ENCODE peak calls at places on chromosomes 6 and 20, in four cellular contexts. H, C, A and O are unnamed samples.

GRCh38 chr6:169406034-169406433 is 152.4 kb upstream of the THBS2 start:
- DNase-seq in C (no peak), H (no peak), A (no peak), O (no peak)

GRCh38 chr20:3935956-3936340 is 46.8 kb downstream of the PANK2 start:
- DNase-seq in C (no peak), H (no peak), A (no peak), O (no peak)

GRCh38 chr6:34462561-34462971 is 3.3 kb upstream of the PACSIN1 start:
- DNase-seq in A (no peak), C (peak; percentile 54), H (no peak), O (peak; percentile 80)

GRCh38 chr6:165049362-165049761 is 260.0 kb downstream of the C6orf118 start:
- DNase-seq in A (no peak), C (peak; percentile 82), H (no peak), O (peak; percentile 56)

GRCh38 chr6:7528565-7528964 is 12.9 kb upstream of the DSP start:
- DNase-seq in A (no peak), C (no peak), H (no peak), O (no peak)

GRCh38 chr20:24870876-24871275 is 78.2 kb upstream of the CST7 start:
- DNase-seq in C (peak; percentile 51), A (no peak), H (no peak), O (no peak)

GRCh38 chr20:24909086-24909780 is 39.8 kb upstream of the CST7 start:
- DNase-seq in A (no peak), H (no peak), C (no peak), O (no peak)

GRCh38 chr6:38169826-38170526 is 350.4 kb downstream of the ZFAND3 start:
- DNase-seq in A (no peak), H (no peak), C (no peak), O (no peak)

GRCh38 chr20:45621593-45621992 is 7.9 kb upstream of the WFDC10A start:
- DNase-seq in H (no peak), A (no peak), C (no peak), O (peak; percentile 10)

GRCh38 chr6:23454090-23454998 is 671.7 kb upstream of the NRSN1 start:
- DNase-seq in H (no peak), A (no peak), C (no peak), O (no peak)

GRCh38 chr6:159304641-159305040 is 135.4 kb downstream of the FNDC1 start:
- DNase-seq in A (no peak), C (no peak), H (no peak), O (no peak)

GRCh38 chr20:34990661-34991214 is 35.1 kb downstream of the MYH7B start:
- DNase-seq in H (no peak), C (no peak), A (no peak), O (no peak)

GRCh38 chr6:89357390-89357789 is 4.9 kb upstream of the UBE2J1 start:
- DNase-seq in A (no peak), H (no peak), C (no peak), O (no peak)

GRCh38 chr6:105424177-105424783 is 21.4 kb upstream of the PREP start:
- DNase-seq in H (peak; percentile 27), C (peak; percentile 66), A (peak; percentile 38), O (peak; percentile 58)

GRCh38 chr20:55880361-55880760 is 125.0 kb downstream of the CBLN4 start:
- DNase-seq in C (no peak), A (no peak), H (no peak), O (no peak)

GRCh38 chr6:32792901-32793400 is 23.9 kb downstream of the HLA-DOB start:
- DNase-seq in H (no peak), A (no peak), C (no peak), O (no peak)

GRCh38 chr6:134532694-134533624 is 215.0 kb upstream of the SGK1 start:
- DNase-seq in A (no peak), C (no peak), H (no peak), O (no peak)

GRCh38 chr6:109456710-109457595 is 1.4 kb upstream of the MICAL1 start:
- DNase-seq in A (peak; percentile 69), C (no peak), H (peak; percentile 75), O (no peak)

GRCh38 chr6:33985947-33986346 is 159.9 kb downstream of the GRM4 start:
- DNase-seq in C (no peak), A (no peak), H (no peak), O (no peak)

GRCh38 chr20:18672826-18673225 is 85.0 kb downstream of the DTD1 start:
- DNase-seq in H (no peak), C (no peak), A (no peak), O (no peak)

GRCh38 chr20:50369225-50370035 is 140.8 kb upstream of the PTPN1 start:
- DNase-seq in H (no peak), C (peak; percentile 47), A (no peak), O (peak; percentile 78)

GRCh38 chr6:70110128-70111022 is 192.5 kb downstream of the COL9A1 start:
- DNase-seq in H (no peak), C (no peak), A (no peak), O (no peak)

GRCh38 chr6:125099211-125100017 is 54.2 kb upstream of the TPD52L1 start:
- DNase-seq in A (peak; percentile 34), C (peak; percentile 77), H (peak; percentile 43), O (peak; percentile 56)

GRCh38 chr6:111718326-111718725 is 112.6 kb upstream of the TRAF3IP2 start:
- DNase-seq in C (no peak), H (no peak), A (no peak), O (no peak)

GRCh38 chr20:59640267-59640666 is 35.9 kb downstream of the PHACTR3 start:
- DNase-seq in A (no peak), C (no peak), H (no peak), O (no peak)

GRCh38 chr6:79048611-79049010 is 29.4 kb downstream of the PHIP start:
- DNase-seq in C (peak; percentile 42), A (no peak), H (no peak), O (peak; percentile 30)

GRCh38 chr6:34284563-34285545 is 36.0 kb upstream of the SMIM29 start:
- DNase-seq in C (no peak), A (peak; percentile 58), H (no peak), O (no peak)

GRCh38 chr6:48449002-48449401 is 338.0 kb upstream of the PTCHD4 start:
- DNase-seq in A (no peak), H (no peak), C (no peak), O (no peak)

GRCh38 chr20:58458342-58459057 is 56.7 kb downstream of the APCDD1L start:
- DNase-seq in H (no peak), A (no peak), C (peak; percentile 71), O (no peak)

GRCh38 chr6:149094156-149094555 is 223.4 kb upstream of the TAB2 start:
- DNase-seq in H (no peak), A (no peak), C (no peak), O (no peak)

GRCh38 chr6:107116328-107116892 is 1.1 kb upstream of the BEND3 start:
- DNase-seq in H (no peak), A (no peak), C (peak; percentile 61), O (peak; percentile 24)

GRCh38 chr6:81304486-81304885 is 448.0 kb downstream of the TENT5A start:
- DNase-seq in C (no peak), H (no peak), A (no peak), O (no peak)

GRCh38 chr6:109349419-109349987 is 32.8 kb downstream of the CD164 start:
- DNase-seq in C (no peak), A (no peak), H (no peak), O (peak; percentile 64)

GRCh38 chr20:63734946-63735858 is 1.3 kb upstream of the LIME1 start:
- DNase-seq in C (no peak), A (no peak), H (no peak), O (no peak)

DNA sequence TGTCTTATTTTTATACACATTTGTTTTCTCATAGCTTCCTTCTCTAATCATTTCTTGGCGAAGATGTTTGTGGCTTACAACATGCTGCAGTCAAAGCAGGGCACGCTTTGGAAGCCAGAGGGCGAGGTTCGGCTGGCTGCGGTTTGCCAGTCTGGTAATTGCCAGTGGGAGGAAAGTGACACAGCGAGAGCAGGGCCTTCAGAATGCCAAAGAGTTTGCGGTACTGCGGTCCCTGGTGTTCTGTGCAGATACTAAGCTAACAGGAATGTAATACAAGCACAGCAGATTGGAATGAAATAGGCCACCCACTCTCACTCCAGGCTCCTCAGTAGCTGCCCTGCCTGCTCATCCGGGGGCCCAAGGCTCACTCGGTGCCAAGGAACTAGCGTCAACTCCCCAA is 58.7 kb upstream of the TGM3 start:
- DNase-seq in A (peak; percentile 51), H (no peak), C (no peak), O (peak; percentile 37)
- TF ChIP-seq CTCF in A (peak; percentile 45), H (no peak), C (no peak), O (no peak)

GRCh38 chr20:49247169-49247734 is 28.0 kb downstream of the DDX27 start:
- DNase-seq in C (no peak), H (no peak), A (no peak), O (no peak)

GRCh38 chr20:49248879-49249665 is 28.8 kb downstream of the ZNFX1 start:
- DNase-seq in H (no peak), A (no peak), C (no peak), O (no peak)

GRCh38 chr20:49247792-49248191 is 28.6 kb downstream of the DDX27 start:
- DNase-seq in A (no peak), H (no peak), C (no peak), O (no peak)

GRCh38 chr20:49248301-49248700 is 29.1 kb downstream of the DDX27 start:
- DNase-seq in C (no peak), H (no peak), A (no peak), O (no peak)

GRCh38 chr20:49245921-49246740 is 26.9 kb downstream of the DDX27 start:
- DNase-seq in H (no peak), C (no peak), A (no peak), O (peak; percentile 52)
- TF ChIP-seq CTCF in H (peak; percentile 47), C (peak; percentile 72), A (peak; percentile 53), O (peak; percentile 79)

GRCh38 chr6:21522773-21523490 is 70.6 kb upstream of the SOX4 start:
- DNase-seq in H (no peak), A (no peak), C (peak; percentile 65), O (no peak)
- TF ChIP-seq CTCF in H (no peak), A (no peak), C (peak; percentile 47), O (no peak)

GRCh38 chr6:130314271-130314670 is 51.5 kb upstream of the TMEM200A start:
- DNase-seq in H (no peak), C (no peak), A (no peak), O (no peak)

GRCh38 chr6:130307752-130308361 is 58.0 kb upstream of the TMEM200A start:
- DNase-seq in C (no peak), H (no peak), A (no peak), O (no peak)

GRCh38 chr6:130309028-130309427 is 56.8 kb upstream of the TMEM200A start:
- DNase-seq in A (no peak), C (no peak), H (no peak), O (no peak)

GRCh38 chr6:130313206-130313605 is 52.6 kb upstream of the TMEM200A start:
- DNase-seq in C (no peak), H (no peak), A (no peak), O (no peak)
- TF ChIP-seq CTCF in C (peak; percentile 27), H (no peak), A (peak; percentile 14), O (no peak)

GRCh38 chr20:54207743-54208491 is at the start of gene PFDN4:
- DNase-seq in A (peak; percentile 70), H (peak; percentile 82), C (peak; percentile 91), O (peak; percentile 97)
- TF ChIP-seq CTCF in A (peak; percentile 89), H (peak; percentile 87), C (peak; percentile 84), O (peak; percentile 94)